ENCODE peak calls at places on chromosomes 16 and 17, in eight cellular contexts. One of them, this sample, is unnamed.

GRCh38 chr17:27354491-27355081 is 60.7 kb downstream of the WSB1 start:
- DNase-seq in gastrocnemius medialis: no peak
- DNase-seq in neural progenitor cell: no peak
- DNase-seq in central memory CD4-positive, alpha-beta T cell: no peak
- DNase-seq in fibroblast of pulmonary artery: no peak
- DNase-seq in C1 segment of cervical spinal cord: no peak
- DNase-seq in activated naive CD8-positive, alpha-beta T cell treated with anti-CD3 and anti-CD28 coated beads for 36 hours: no peak
- DNase-seq in kidney epithelial cell: no peak
- DNase-seq in this sample: no peak

GRCh38 chr17:59423137-59423703 is 91.8 kb downstream of the YPEL2 start:
- DNase-seq in gastrocnemius medialis: peak
- DNase-seq in central memory CD4-positive, alpha-beta T cell: no peak
- DNase-seq in fibroblast of pulmonary artery: peak
- DNase-seq in C1 segment of cervical spinal cord: no peak
- DNase-seq in kidney epithelial cell: peak
- DNase-seq in activated naive CD8-positive, alpha-beta T cell treated with anti-CD3 and anti-CD28 coated beads for 36 hours: no peak
- DNase-seq in neural progenitor cell: no peak
- DNase-seq in this sample: no peak

GRCh38 chr16:73210686-73211085 is 162.8 kb upstream of the ZFHX3 start:
- DNase-seq in C1 segment of cervical spinal cord: no peak
- DNase-seq in kidney epithelial cell: no peak
- DNase-seq in gastrocnemius medialis: no peak
- DNase-seq in central memory CD4-positive, alpha-beta T cell: no peak
- DNase-seq in neural progenitor cell: no peak
- DNase-seq in activated naive CD8-positive, alpha-beta T cell treated with anti-CD3 and anti-CD28 coated beads for 36 hours: no peak
- DNase-seq in fibroblast of pulmonary artery: no peak
- DNase-seq in this sample: no peak

GRCh38 chr17:72176902-72177660 is 56.3 kb downstream of the SOX9 start:
- DNase-seq in gastrocnemius medialis: no peak
- DNase-seq in C1 segment of cervical spinal cord: no peak
- DNase-seq in central memory CD4-positive, alpha-beta T cell: no peak
- DNase-seq in neural progenitor cell: no peak
- DNase-seq in fibroblast of pulmonary artery: no peak
- DNase-seq in activated naive CD8-positive, alpha-beta T cell treated with anti-CD3 and anti-CD28 coated beads for 36 hours: no peak
- DNase-seq in kidney epithelial cell: no peak
- DNase-seq in this sample: no peak

GRCh38 chr16:30637952-30638351 is 12.8 kb upstream of the PRR14 start:
- DNase-seq in gastrocnemius medialis: no peak
- DNase-seq in neural progenitor cell: peak
- DNase-seq in fibroblast of pulmonary artery: peak
- DNase-seq in activated naive CD8-positive, alpha-beta T cell treated with anti-CD3 and anti-CD28 coated beads for 36 hours: no peak
- DNase-seq in kidney epithelial cell: no peak
- DNase-seq in central memory CD4-positive, alpha-beta T cell: peak
- DNase-seq in C1 segment of cervical spinal cord: no peak
- DNase-seq in this sample: peak

GRCh38 chr17:32746280-32746679 is 130.6 kb downstream of the MYO1D start:
- DNase-seq in neural progenitor cell: no peak
- DNase-seq in activated naive CD8-positive, alpha-beta T cell treated with anti-CD3 and anti-CD28 coated beads for 36 hours: no peak
- DNase-seq in fibroblast of pulmonary artery: no peak
- DNase-seq in gastrocnemius medialis: no peak
- DNase-seq in C1 segment of cervical spinal cord: no peak
- DNase-seq in kidney epithelial cell: no peak
- DNase-seq in central memory CD4-positive, alpha-beta T cell: no peak
- DNase-seq in this sample: no peak

GRCh38 chr17:58335061-58335731 is 6.6 kb upstream of the TSPOAP1 start:
- DNase-seq in central memory CD4-positive, alpha-beta T cell: peak
- DNase-seq in neural progenitor cell: no peak
- DNase-seq in kidney epithelial cell: no peak
- DNase-seq in gastrocnemius medialis: no peak
- DNase-seq in activated naive CD8-positive, alpha-beta T cell treated with anti-CD3 and anti-CD28 coated beads for 36 hours: peak
- DNase-seq in C1 segment of cervical spinal cord: no peak
- DNase-seq in fibroblast of pulmonary artery: no peak
- DNase-seq in this sample: no peak

GRCh38 chr16:80034948-80035700 is 434.6 kb upstream of the MAF start:
- DNase-seq in activated naive CD8-positive, alpha-beta T cell treated with anti-CD3 and anti-CD28 coated beads for 36 hours: no peak
- DNase-seq in gastrocnemius medialis: no peak
- DNase-seq in neural progenitor cell: no peak
- DNase-seq in kidney epithelial cell: no peak
- DNase-seq in central memory CD4-positive, alpha-beta T cell: no peak
- DNase-seq in fibroblast of pulmonary artery: no peak
- DNase-seq in C1 segment of cervical spinal cord: no peak
- DNase-seq in this sample: no peak

GRCh38 chr16:4089811-4090293 is 26.4 kb downstream of the ADCY9 start:
- DNase-seq in central memory CD4-positive, alpha-beta T cell: no peak
- DNase-seq in C1 segment of cervical spinal cord: no peak
- DNase-seq in gastrocnemius medialis: peak
- DNase-seq in activated naive CD8-positive, alpha-beta T cell treated with anti-CD3 and anti-CD28 coated beads for 36 hours: no peak
- DNase-seq in neural progenitor cell: peak
- DNase-seq in kidney epithelial cell: no peak
- DNase-seq in fibroblast of pulmonary artery: no peak
- DNase-seq in this sample: no peak

GRCh38 chr17:65287040-65287439 is 149.9 kb downstream of the RGS9 start:
- DNase-seq in kidney epithelial cell: no peak
- DNase-seq in activated naive CD8-positive, alpha-beta T cell treated with anti-CD3 and anti-CD28 coated beads for 36 hours: no peak
- DNase-seq in neural progenitor cell: no peak
- DNase-seq in gastrocnemius medialis: no peak
- DNase-seq in fibroblast of pulmonary artery: peak
- DNase-seq in C1 segment of cervical spinal cord: no peak
- DNase-seq in central memory CD4-positive, alpha-beta T cell: no peak
- DNase-seq in this sample: no peak

GRCh38 chr16:9647981-9648701 is 534.1 kb downstream of the GRIN2A start:
- DNase-seq in central memory CD4-positive, alpha-beta T cell: no peak
- DNase-seq in kidney epithelial cell: no peak
- DNase-seq in neural progenitor cell: peak
- DNase-seq in C1 segment of cervical spinal cord: no peak
- DNase-seq in gastrocnemius medialis: no peak
- DNase-seq in activated naive CD8-positive, alpha-beta T cell treated with anti-CD3 and anti-CD28 coated beads for 36 hours: no peak
- DNase-seq in fibroblast of pulmonary artery: peak
- DNase-seq in this sample: no peak

GRCh38 chr16:11686713-11687112 is 18.5 kb downstream of the SNN start:
- DNase-seq in fibroblast of pulmonary artery: no peak
- DNase-seq in central memory CD4-positive, alpha-beta T cell: no peak
- DNase-seq in C1 segment of cervical spinal cord: no peak
- DNase-seq in neural progenitor cell: no peak
- DNase-seq in gastrocnemius medialis: no peak
- DNase-seq in activated naive CD8-positive, alpha-beta T cell treated with anti-CD3 and anti-CD28 coated beads for 36 hours: no peak
- DNase-seq in kidney epithelial cell: no peak
- DNase-seq in this sample: no peak

GRCh38 chr16:22945361-22945760 is 131.4 kb downstream of the HS3ST2 start:
- DNase-seq in central memory CD4-positive, alpha-beta T cell: no peak
- DNase-seq in C1 segment of cervical spinal cord: no peak
- DNase-seq in kidney epithelial cell: no peak
- DNase-seq in gastrocnemius medialis: no peak
- DNase-seq in neural progenitor cell: no peak
- DNase-seq in fibroblast of pulmonary artery: no peak
- DNase-seq in activated naive CD8-positive, alpha-beta T cell treated with anti-CD3 and anti-CD28 coated beads for 36 hours: no peak
- DNase-seq in this sample: no peak

GRCh38 chr16:80265624-80266306 is 275.0 kb upstream of the DYNLRB2 start:
- DNase-seq in central memory CD4-positive, alpha-beta T cell: no peak
- DNase-seq in kidney epithelial cell: no peak
- DNase-seq in C1 segment of cervical spinal cord: no peak
- DNase-seq in gastrocnemius medialis: no peak
- DNase-seq in fibroblast of pulmonary artery: no peak
- DNase-seq in neural progenitor cell: no peak
- DNase-seq in activated naive CD8-positive, alpha-beta T cell treated with anti-CD3 and anti-CD28 coated beads for 36 hours: no peak
- DNase-seq in this sample: no peak

GRCh38 chr17:78391843-78392242 is 13.4 kb downstream of the PGS1 start:
- DNase-seq in kidney epithelial cell: no peak
- DNase-seq in neural progenitor cell: no peak
- DNase-seq in activated naive CD8-positive, alpha-beta T cell treated with anti-CD3 and anti-CD28 coated beads for 36 hours: no peak
- DNase-seq in fibroblast of pulmonary artery: peak
- DNase-seq in central memory CD4-positive, alpha-beta T cell: no peak
- DNase-seq in gastrocnemius medialis: no peak
- DNase-seq in C1 segment of cervical spinal cord: no peak
- DNase-seq in this sample: no peak

GRCh38 chr16:50771366-50771765 is 29.5 kb downstream of the CYLD start:
- DNase-seq in central memory CD4-positive, alpha-beta T cell: no peak
- DNase-seq in C1 segment of cervical spinal cord: no peak
- DNase-seq in gastrocnemius medialis: no peak
- DNase-seq in fibroblast of pulmonary artery: peak
- DNase-seq in neural progenitor cell: no peak
- DNase-seq in kidney epithelial cell: no peak
- DNase-seq in activated naive CD8-positive, alpha-beta T cell treated with anti-CD3 and anti-CD28 coated beads for 36 hours: no peak
- DNase-seq in this sample: no peak

GRCh38 chr17:77690271-77691161 is 268.0 kb upstream of the TNRC6C start:
- DNase-seq in neural progenitor cell: no peak
- DNase-seq in central memory CD4-positive, alpha-beta T cell: peak
- DNase-seq in C1 segment of cervical spinal cord: no peak
- DNase-seq in kidney epithelial cell: no peak
- DNase-seq in activated naive CD8-positive, alpha-beta T cell treated with anti-CD3 and anti-CD28 coated beads for 36 hours: no peak
- DNase-seq in gastrocnemius medialis: no peak
- DNase-seq in fibroblast of pulmonary artery: no peak
- DNase-seq in this sample: peak

GRCh38 chr16:20441221-20441620 is 10.1 kb upstream of the ACSM2A start:
- DNase-seq in neural progenitor cell: no peak
- DNase-seq in central memory CD4-positive, alpha-beta T cell: no peak
- DNase-seq in C1 segment of cervical spinal cord: no peak
- DNase-seq in fibroblast of pulmonary artery: no peak
- DNase-seq in activated naive CD8-positive, alpha-beta T cell treated with anti-CD3 and anti-CD28 coated beads for 36 hours: no peak
- DNase-seq in gastrocnemius medialis: no peak
- DNase-seq in kidney epithelial cell: no peak
- DNase-seq in this sample: no peak

GRCh38 chr16:12655530-12655929 is 148.2 kb downstream of the CPPED1 start:
- DNase-seq in fibroblast of pulmonary artery: no peak
- DNase-seq in kidney epithelial cell: no peak
- DNase-seq in activated naive CD8-positive, alpha-beta T cell treated with anti-CD3 and anti-CD28 coated beads for 36 hours: no peak
- DNase-seq in central memory CD4-positive, alpha-beta T cell: no peak
- DNase-seq in C1 segment of cervical spinal cord: no peak
- DNase-seq in gastrocnemius medialis: no peak
- DNase-seq in neural progenitor cell: no peak
- DNase-seq in this sample: no peak

GRCh38 chr16:46607529-46607928 is 13.7 kb downstream of the SHCBP1 start:
- DNase-seq in C1 segment of cervical spinal cord: no peak
- DNase-seq in fibroblast of pulmonary artery: peak
- DNase-seq in gastrocnemius medialis: no peak
- DNase-seq in activated naive CD8-positive, alpha-beta T cell treated with anti-CD3 and anti-CD28 coated beads for 36 hours: no peak
- DNase-seq in neural progenitor cell: no peak
- DNase-seq in kidney epithelial cell: peak
- DNase-seq in central memory CD4-positive, alpha-beta T cell: no peak
- DNase-seq in this sample: peak

GRCh38 chr17:1461193-1461944 is 5.3 kb upstream of the CRK start:
- DNase-seq in kidney epithelial cell: no peak
- DNase-seq in neural progenitor cell: no peak
- DNase-seq in central memory CD4-positive, alpha-beta T cell: no peak
- DNase-seq in gastrocnemius medialis: no peak
- DNase-seq in activated naive CD8-positive, alpha-beta T cell treated with anti-CD3 and anti-CD28 coated beads for 36 hours: no peak
- DNase-seq in C1 segment of cervical spinal cord: no peak
- DNase-seq in fibroblast of pulmonary artery: no peak
- DNase-seq in this sample: no peak

GRCh38 chr16:82368041-82368440 is 198.0 kb upstream of the MPHOSPH6 start:
- DNase-seq in neural progenitor cell: peak
- DNase-seq in activated naive CD8-positive, alpha-beta T cell treated with anti-CD3 and anti-CD28 coated beads for 36 hours: no peak
- DNase-seq in gastrocnemius medialis: no peak
- DNase-seq in kidney epithelial cell: no peak
- DNase-seq in C1 segment of cervical spinal cord: no peak
- DNase-seq in fibroblast of pulmonary artery: peak
- DNase-seq in central memory CD4-positive, alpha-beta T cell: no peak
- DNase-seq in this sample: peak

GRCh38 chr16:86525696-86526095 is 15.4 kb downstream of the FOXF1 start:
- DNase-seq in central memory CD4-positive, alpha-beta T cell: no peak
- DNase-seq in activated naive CD8-positive, alpha-beta T cell treated with anti-CD3 and anti-CD28 coated beads for 36 hours: no peak
- DNase-seq in neural progenitor cell: no peak
- DNase-seq in kidney epithelial cell: no peak
- DNase-seq in gastrocnemius medialis: no peak
- DNase-seq in C1 segment of cervical spinal cord: no peak
- DNase-seq in fibroblast of pulmonary artery: no peak
- DNase-seq in this sample: no peak

GRCh38 chr16:73068546-73069401 is 20.8 kb upstream of the ZFHX3 start:
- DNase-seq in activated naive CD8-positive, alpha-beta T cell treated with anti-CD3 and anti-CD28 coated beads for 36 hours: no peak
- DNase-seq in C1 segment of cervical spinal cord: no peak
- DNase-seq in gastrocnemius medialis: peak
- DNase-seq in kidney epithelial cell: peak
- DNase-seq in neural progenitor cell: peak
- DNase-seq in fibroblast of pulmonary artery: peak
- DNase-seq in central memory CD4-positive, alpha-beta T cell: no peak
- DNase-seq in this sample: no peak

GRCh38 chr17:75691371-75692290 is 24.5 kb downstream of the SAP30BP start:
- DNase-seq in central memory CD4-positive, alpha-beta T cell: no peak
- DNase-seq in C1 segment of cervical spinal cord: peak
- DNase-seq in gastrocnemius medialis: no peak
- DNase-seq in neural progenitor cell: peak
- DNase-seq in kidney epithelial cell: no peak
- DNase-seq in fibroblast of pulmonary artery: no peak
- DNase-seq in activated naive CD8-positive, alpha-beta T cell treated with anti-CD3 and anti-CD28 coated beads for 36 hours: peak
- DNase-seq in this sample: no peak

GRCh38 chr16:11101695-11102522 is 154.1 kb downstream of the SOCS1 start:
- DNase-seq in central memory CD4-positive, alpha-beta T cell: no peak
- DNase-seq in C1 segment of cervical spinal cord: no peak
- DNase-seq in fibroblast of pulmonary artery: peak
- DNase-seq in gastrocnemius medialis: no peak
- DNase-seq in activated naive CD8-positive, alpha-beta T cell treated with anti-CD3 and anti-CD28 coated beads for 36 hours: no peak
- DNase-seq in neural progenitor cell: no peak
- DNase-seq in kidney epithelial cell: no peak
- DNase-seq in this sample: no peak

GRCh38 chr16:84689126-84689525 is 10.7 kb upstream of the USP10 start:
- DNase-seq in neural progenitor cell: no peak
- DNase-seq in central memory CD4-positive, alpha-beta T cell: no peak
- DNase-seq in C1 segment of cervical spinal cord: no peak
- DNase-seq in fibroblast of pulmonary artery: peak
- DNase-seq in kidney epithelial cell: peak
- DNase-seq in activated naive CD8-positive, alpha-beta T cell treated with anti-CD3 and anti-CD28 coated beads for 36 hours: no peak
- DNase-seq in gastrocnemius medialis: no peak
- DNase-seq in this sample: no peak

GRCh38 chr17:73960469-73960868 is 243.0 kb upstream of the RPL38 start:
- DNase-seq in kidney epithelial cell: no peak
- DNase-seq in central memory CD4-positive, alpha-beta T cell: no peak
- DNase-seq in fibroblast of pulmonary artery: no peak
- DNase-seq in activated naive CD8-positive, alpha-beta T cell treated with anti-CD3 and anti-CD28 coated beads for 36 hours: no peak
- DNase-seq in C1 segment of cervical spinal cord: no peak
- DNase-seq in neural progenitor cell: no peak
- DNase-seq in gastrocnemius medialis: no peak
- DNase-seq in this sample: no peak

GRCh38 chr17:42895185-42895555 is 5.4 kb upstream of the G6PC1 start:
- DNase-seq in gastrocnemius medialis: peak
- DNase-seq in neural progenitor cell: no peak
- DNase-seq in central memory CD4-positive, alpha-beta T cell: no peak
- DNase-seq in kidney epithelial cell: peak
- DNase-seq in C1 segment of cervical spinal cord: no peak
- DNase-seq in fibroblast of pulmonary artery: peak
- DNase-seq in activated naive CD8-positive, alpha-beta T cell treated with anti-CD3 and anti-CD28 coated beads for 36 hours: no peak
- DNase-seq in this sample: no peak